ENCODE peak calls at places on chromosomes 4 and X, in six cellular contexts. K is H1; V is tibial nerve; Z is WERI-Rb-1; A is stimulated activated naive B cell treated with anti-CD40 and anti-IgM and Interleukin-4, amounts not matched to agents 10 μg/mL and 1 μg/mL and 100 μg/mL, for 72 hours; R is T-cell. S is an unnamed sample.

GRCh38 chr4:34814266-34814665 is 1430.0 kb downstream of the ARAP2 start:
- DNase-seq in K (no peak), V (no peak), Z (no peak), A (no peak), R (no peak), S (no peak)

GRCh38 chr4:108036252-108036651 is 46.6 kb downstream of the HADH start:
- DNase-seq in K (no peak), V (no peak), Z (no peak), A (peak), R (peak), S (peak)

GRCh38 chr4:101921370-101921769 is 130.8 kb downstream of the BANK1 start:
- DNase-seq in K (no peak), V (no peak), Z (no peak), A (no peak), R (no peak), S (no peak)

GRCh38 chrX:22373766-22374165 is 101.1 kb downstream of the CBLL2 start:
- DNase-seq in K (no peak), V (no peak), Z (no peak), A (no peak), R (no peak), S (no peak)

GRCh38 chr4:163892417-163892816 is 397.9 kb downstream of the TMA16 start:
- DNase-seq in K (no peak), V (no peak), Z (no peak), A (no peak), R (no peak), S (no peak)

GRCh38 chr4:145956288-145956890 is 17.8 kb upstream of the ZNF827 start:
- DNase-seq in K (no peak), V (no peak), Z (peak), A (peak), R (peak), S (peak)

GRCh38 chr4:138749303-138749702 is 266.3 kb upstream of the NOCT start:
- DNase-seq in K (no peak), V (no peak), Z (no peak), A (no peak), R (no peak), S (no peak)

GRCh38 chrX:132292753-132293152 is 73.5 kb upstream of the RAP2C start:
- DNase-seq in K (no peak), V (no peak), Z (peak), A (peak), R (peak), S (peak)

GRCh38 chr4:62250100-62250499 is 1050.0 kb downstream of the ADGRL3 start:
- DNase-seq in K (no peak), V (no peak), Z (no peak), A (no peak), R (no peak), S (no peak)

GRCh38 chr4:25578431-25578830 is 77.2 kb upstream of the SLC34A2 start:
- DNase-seq in K (peak), V (no peak), Z (no peak), A (no peak), R (no peak), S (no peak)